ENCODE peak calls at places on chromosomes 12 and 14, in five cellular contexts. T is astrocyte, B is fibroblast of lung, U is hepatocyte, V is IMR-90. J is an unnamed sample. For H3K36me3, the result is how much of the 10 kb centered on the place peaks cover.

GRCh38 chr12:102833687-102834435 is 83.2 kb downstream of the PAH start:
- DNase-seq in T (no peak), U (peak), B (peak), V (no peak), J (peak)

GRCh38 chr12:30643366-30643765 is 52.3 kb downstream of the IPO8 start:
- DNase-seq in T (no peak), U (no peak), B (peak), V (peak), J (peak)

GRCh38 chr14:32986791-32987545 is 48.3 kb downstream of the NPAS3 start:
- DNase-seq in U (no peak), V (no peak), B (peak), T (peak), J (peak)

GRCh38 chr12:6703631-6704030 is 3.0 kb upstream of the PIANP start:
- DNase-seq in V (peak), U (no peak), B (no peak), T (no peak), J (peak)

GRCh38 chr12:103884316-103884715 is 43.3 kb upstream of the NT5DC3 start:
- DNase-seq in T (peak), B (peak), U (peak), V (peak), J (peak)

GRCh38 chr12:29591140-29592020 is 93.9 kb upstream of the OVCH1 start:
- DNase-seq in T (no peak), B (no peak), V (peak), U (peak), J (peak)

GRCh38 chr14:100641274-100641860 is 54.1 kb upstream of the BEGAIN start:
- DNase-seq in V (no peak), U (no peak), B (no peak), T (no peak), J (peak)

GRCh38 chr14:33782923-33783322 is 168.0 kb downstream of the EGLN3 start:
- DNase-seq in U (no peak), B (no peak), V (no peak), T (no peak), J (no peak)

GRCh38 chr14:32319368-32320049 is 9.6 kb upstream of the AKAP6 start:
- DNase-seq in B (peak), U (no peak), T (no peak), V (no peak), J (no peak)

GRCh38 chr14:76346391-76347160 is 29.4 kb upstream of the ESRRB start:
- DNase-seq in B (no peak), U (no peak), V (no peak), T (no peak), J (no peak)

GRCh38 chr14:94458558-94459200 is 6.1 kb upstream of the SERPINA11 start:
- DNase-seq in T (no peak), V (no peak), U (no peak), B (no peak), J (peak)

DNA sequence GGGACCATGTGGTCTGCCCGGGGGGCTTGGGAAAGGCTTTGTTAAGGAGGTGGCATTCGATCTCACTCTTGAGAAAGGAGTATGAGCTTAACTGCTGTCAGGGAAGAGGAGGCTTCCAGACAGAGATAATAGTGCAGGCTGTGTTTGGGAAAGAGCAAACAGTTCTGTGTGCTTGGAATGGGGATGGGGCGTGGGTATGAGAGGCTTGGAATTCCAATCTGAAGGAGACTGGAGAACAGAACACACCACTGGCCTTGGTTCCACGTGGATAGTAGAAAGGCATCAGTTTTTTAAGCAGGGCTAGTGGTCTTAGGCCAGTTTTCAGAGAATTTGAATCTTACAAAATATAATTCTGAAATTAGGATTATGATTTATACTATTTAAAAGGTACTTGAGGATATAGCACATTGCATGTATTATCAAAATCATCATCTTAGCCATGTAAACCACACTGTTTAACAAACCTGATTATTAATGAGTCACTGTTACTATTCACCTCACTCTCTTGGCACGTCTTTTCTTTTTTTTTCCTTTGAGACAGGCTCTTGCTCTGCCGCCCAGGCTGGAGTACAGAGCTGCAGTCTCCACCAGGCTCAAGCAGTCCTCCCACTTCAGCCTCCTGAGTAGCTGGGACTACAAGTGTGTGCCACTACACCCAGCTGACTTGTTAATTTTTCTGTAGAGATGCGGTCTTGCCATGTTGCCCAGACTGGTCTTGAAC is 38.5 kb upstream of the KCNK13 start:
- DNase-seq in B (peak), U (no peak), V (peak), T (peak), J (peak)
- H3K36me3 ChIP-seq in B (under half), U (under half), V (under half), T (under half), J (under half)

GRCh38 chr12:93990832-93991748 is 157.3 kb upstream of the PLXNC1 start:
- DNase-seq in V (peak), U (peak), B (peak), T (peak), J (peak)
- H2AFZ ChIP-seq in V (peak), U (peak), B (peak), T (peak), J (peak)

GRCh38 chr14:24378327-24378726 is 10.3 kb downstream of the NFATC4 start:
- DNase-seq in V (no peak), U (no peak), B (no peak), T (no peak), J (no peak)

GRCh38 chr14:24377126-24377525 is 9.1 kb downstream of the NFATC4 start:
- DNase-seq in B (no peak), U (no peak), T (no peak), V (no peak), J (no peak)

GRCh38 chr14:24378981-24379906 is 11.3 kb downstream of the NFATC4 start:
- DNase-seq in V (no peak), T (no peak), U (no peak), B (no peak), J (no peak)

GRCh38 chr14:24376448-24377070 is 8.6 kb downstream of the NFATC4 start:
- DNase-seq in V (no peak), B (no peak), U (no peak), T (no peak), J (no peak)

GRCh38 chr14:24377660-24378059 is 9.7 kb downstream of the NFATC4 start:
- DNase-seq in B (no peak), U (peak), V (no peak), T (no peak), J (no peak)
- H3K36me3 ChIP-seq in B (under half), U (under half), V (half or more), T (under half), J (under half)

GRCh38 chr12:130787445-130788410 is 51.3 kb downstream of the STX2 start:
- DNase-seq in T (peak), V (peak), U (no peak), B (peak), J (peak)
- H2AFZ ChIP-seq in T (peak), V (no peak), U (no peak), B (no peak), J (no peak)

DNA sequence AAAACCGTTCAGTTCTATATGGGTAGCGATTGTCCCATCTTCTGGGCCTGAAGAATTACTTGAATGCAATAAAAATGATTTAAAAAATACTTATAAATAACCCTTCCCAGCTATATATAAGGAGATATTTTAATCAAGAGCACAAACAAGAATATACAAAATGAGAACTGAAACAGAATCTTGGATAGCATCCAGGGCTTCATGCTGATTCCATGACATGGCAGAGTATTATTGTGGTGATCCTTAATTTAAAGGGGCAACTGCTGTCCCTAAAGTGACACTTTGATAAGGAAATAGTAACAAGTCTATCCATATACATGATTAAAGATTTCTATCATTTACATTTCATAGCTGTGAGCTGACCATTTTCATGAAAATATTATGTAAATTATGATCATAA is 18.8 kb downstream of the WBP11 start:
- DNase-seq in U (no peak), B (no peak), V (no peak), T (no peak), J (no peak)
- H3K36me3 ChIP-seq in U (under half), B (under half), V (under half), T (under half), J (under half)

DNA sequence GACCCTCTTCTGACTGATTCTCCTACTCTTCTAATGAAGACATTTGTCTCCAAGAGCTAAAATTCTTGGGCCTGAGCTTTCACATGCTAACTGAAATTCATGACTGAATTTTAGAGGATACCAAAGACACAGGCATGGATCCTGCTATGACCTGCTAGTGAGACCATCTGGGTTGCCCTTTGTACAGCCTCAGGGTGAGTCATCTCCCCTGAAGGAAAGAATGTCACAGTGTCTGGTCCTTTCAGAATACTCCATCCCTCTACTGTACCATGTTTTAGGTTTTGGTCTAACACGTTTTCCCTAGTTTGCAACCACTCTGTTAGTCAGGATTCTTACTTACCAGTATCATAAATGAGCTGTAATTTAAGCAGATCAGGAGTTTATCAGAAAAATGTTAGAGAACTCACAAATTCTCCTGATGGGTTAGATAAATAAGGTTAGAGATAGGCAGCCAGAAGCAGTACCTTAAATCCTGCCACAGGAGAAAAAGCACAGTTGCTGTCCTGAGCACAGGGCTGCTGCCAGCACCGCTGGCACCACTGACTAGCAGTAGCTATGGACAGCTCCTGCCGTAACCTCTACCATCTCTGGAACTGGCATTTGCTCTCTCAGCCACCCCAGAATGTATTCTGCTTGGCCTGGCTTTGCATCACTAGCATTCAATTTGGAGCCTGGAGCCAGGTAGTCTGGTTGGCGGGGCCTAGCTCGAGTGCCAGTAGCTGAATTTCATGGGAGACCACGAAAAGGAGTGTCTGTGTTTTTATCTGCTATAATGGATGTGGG is 127.6 kb downstream of the ANO6 start:
- DNase-seq in T (peak), U (peak), V (peak), B (peak), J (peak)
- H2AFZ ChIP-seq in T (no peak), U (no peak), V (no peak), B (no peak), J (no peak)

DNA sequence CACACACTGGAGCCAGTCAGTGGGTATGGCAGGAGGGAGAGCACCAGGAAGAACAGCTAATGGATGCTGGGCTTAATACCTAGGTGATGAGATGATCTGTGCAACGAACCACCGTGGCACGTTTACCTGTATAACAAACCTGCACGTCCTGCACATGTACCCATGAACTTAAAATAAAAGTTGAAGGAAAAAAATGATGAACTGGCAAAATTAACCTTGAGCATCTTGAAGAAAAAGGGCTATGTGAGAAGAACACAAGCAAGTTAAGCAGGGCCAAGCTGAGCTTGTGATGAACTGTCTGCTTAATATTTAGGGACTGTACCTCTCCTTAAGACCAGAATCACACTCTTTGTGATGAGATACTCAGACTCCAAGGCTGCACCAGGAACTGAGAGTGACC is 70.0 kb downstream of the TTC6 start:
- DNase-seq in T (no peak), V (no peak), B (no peak), U (no peak), J (no peak)
- H3K36me3 ChIP-seq in T (under half), V (under half), B (under half), U (under half), J (under half)

DNA sequence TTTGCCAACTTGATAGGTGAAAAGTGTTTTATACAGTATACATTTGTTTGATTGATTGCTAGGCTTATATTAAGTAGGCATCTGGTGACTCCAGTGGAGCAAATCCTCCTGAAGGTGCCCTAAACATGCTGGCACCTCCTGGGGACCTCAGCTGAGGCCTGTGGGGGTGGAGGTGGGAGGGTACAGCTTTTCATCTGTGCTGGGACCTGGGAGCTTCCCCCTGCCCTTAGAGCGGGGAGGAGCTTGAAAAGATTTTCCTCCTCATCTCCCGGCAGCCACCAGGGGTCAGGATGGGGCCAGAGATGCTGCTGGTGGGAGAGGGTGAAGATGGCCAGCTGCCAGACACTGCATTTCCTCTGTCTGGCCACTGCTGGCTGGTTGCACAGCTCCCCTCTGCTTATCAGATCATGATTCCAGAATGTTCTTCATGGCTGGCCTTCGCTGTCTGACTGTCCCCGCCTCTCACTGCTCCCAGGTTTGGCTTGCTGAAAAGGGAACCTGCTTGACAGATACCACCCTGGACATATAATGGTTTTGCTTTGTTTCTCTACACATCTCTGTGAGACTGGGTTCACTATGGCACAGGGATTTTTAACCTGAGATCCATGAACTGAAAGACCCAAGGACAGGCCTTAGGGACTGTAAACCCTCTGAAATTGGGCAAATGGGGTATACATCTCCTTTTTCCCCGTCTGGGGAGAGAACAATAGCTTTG is 10.5 kb upstream of the JPH4 start:
- DNase-seq in V (peak), T (peak), B (peak), U (peak), J (peak)
- H2AFZ ChIP-seq in V (peak), T (peak), B (no peak), U (peak), J (no peak)

DNA sequence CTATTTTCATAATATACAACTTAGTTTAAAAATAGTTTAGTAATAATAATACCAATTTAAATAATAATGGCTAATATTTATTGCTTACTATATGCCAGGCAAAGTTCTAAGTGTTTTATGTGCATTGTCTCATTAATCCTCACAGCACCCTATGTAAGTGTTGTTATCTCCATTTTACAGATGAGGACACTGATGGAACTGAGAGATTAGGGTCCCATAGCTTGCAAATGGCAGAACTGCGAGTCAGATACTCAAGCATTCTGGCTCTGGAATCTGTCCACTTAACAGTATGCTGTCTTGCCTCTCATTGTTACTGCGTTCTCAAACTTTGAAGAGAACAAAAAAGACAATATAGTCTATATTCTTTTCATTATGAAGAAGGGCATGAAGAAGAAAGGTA is 19.0 kb downstream of the AP5M1 start:
- DNase-seq in U (no peak), T (no peak), B (no peak), V (no peak), J (no peak)
- H3K36me3 ChIP-seq in U (under half), T (under half), B (under half), V (under half), J (under half)